ENCODE peak calls at places on chromosome 18, in seven cellular contexts. One of them, this sample, is unnamed. For H3K4me1, the result is how much of the 10 kb centered on the place peaks cover.

GRCh38 chr18:13451661-13452447 is 233.3 kb downstream of the LDLRAD4 start:
- DNase-seq in endothelial cell of umbilical vein: peak
- DNase-seq in heart left ventricle: no peak
- DNase-seq in tibial artery: peak
- DNase-seq in cardiac muscle cell: no peak
- DNase-seq in CD8-positive, alpha-beta T cell: no peak
- DNase-seq in colonic mucosa: no peak
- DNase-seq in this sample: no peak

GRCh38 chr18:25875574-25875973 is 214.8 kb downstream of the SS18 start:
- DNase-seq in endothelial cell of umbilical vein: no peak
- DNase-seq in heart left ventricle: no peak
- DNase-seq in cardiac muscle cell: peak
- DNase-seq in tibial artery: no peak
- DNase-seq in CD8-positive, alpha-beta T cell: no peak
- DNase-seq in colonic mucosa: no peak
- DNase-seq in this sample: no peak

GRCh38 chr18:79884963-79885728 is 66.3 kb downstream of the SLC66A2 start:
- DNase-seq in heart left ventricle: peak
- DNase-seq in cardiac muscle cell: no peak
- DNase-seq in tibial artery: no peak
- DNase-seq in CD8-positive, alpha-beta T cell: no peak
- DNase-seq in colonic mucosa: no peak
- DNase-seq in endothelial cell of umbilical vein: no peak
- DNase-seq in this sample: no peak

GRCh38 chr18:3590096-3590655 is 140.2 kb downstream of the TGIF1 start:
- DNase-seq in endothelial cell of umbilical vein: no peak
- DNase-seq in cardiac muscle cell: no peak
- DNase-seq in heart left ventricle: no peak
- DNase-seq in colonic mucosa: no peak
- DNase-seq in CD8-positive, alpha-beta T cell: no peak
- DNase-seq in tibial artery: no peak
- DNase-seq in this sample: no peak

GRCh38 chr18:22451796-22452195 is 34.1 kb upstream of the CTAGE1 start:
- DNase-seq in heart left ventricle: no peak
- DNase-seq in colonic mucosa: no peak
- DNase-seq in cardiac muscle cell: peak
- DNase-seq in tibial artery: no peak
- DNase-seq in CD8-positive, alpha-beta T cell: no peak
- DNase-seq in endothelial cell of umbilical vein: peak
- DNase-seq in this sample: no peak

GRCh38 chr18:6404834-6405233 is 9.9 kb downstream of the L3MBTL4 start:
- DNase-seq in heart left ventricle: no peak
- DNase-seq in cardiac muscle cell: no peak
- DNase-seq in colonic mucosa: no peak
- DNase-seq in tibial artery: no peak
- DNase-seq in CD8-positive, alpha-beta T cell: no peak
- DNase-seq in endothelial cell of umbilical vein: no peak
- DNase-seq in this sample: no peak

GRCh38 chr18:51108330-51108729 is 78.3 kb downstream of the SMAD4 start:
- DNase-seq in heart left ventricle: no peak
- DNase-seq in CD8-positive, alpha-beta T cell: no peak
- DNase-seq in cardiac muscle cell: no peak
- DNase-seq in colonic mucosa: no peak
- DNase-seq in endothelial cell of umbilical vein: no peak
- DNase-seq in tibial artery: no peak
- DNase-seq in this sample: no peak

GRCh38 chr18:79956276-79956675 is 4.8 kb upstream of the SLC66A2 start:
- DNase-seq in endothelial cell of umbilical vein: no peak
- DNase-seq in colonic mucosa: peak
- DNase-seq in CD8-positive, alpha-beta T cell: no peak
- DNase-seq in cardiac muscle cell: no peak
- DNase-seq in tibial artery: no peak
- DNase-seq in heart left ventricle: no peak
- DNase-seq in this sample: no peak

GRCh38 chr18:2627821-2628276 is 27.7 kb upstream of the SMCHD1 start:
- DNase-seq in colonic mucosa: no peak
- DNase-seq in CD8-positive, alpha-beta T cell: no peak
- DNase-seq in heart left ventricle: no peak
- DNase-seq in cardiac muscle cell: no peak
- DNase-seq in tibial artery: no peak
- DNase-seq in endothelial cell of umbilical vein: no peak
- DNase-seq in this sample: no peak

GRCh38 chr18:56562479-56562878 is 75.9 kb downstream of the TXNL1 start:
- DNase-seq in tibial artery: no peak
- DNase-seq in cardiac muscle cell: no peak
- DNase-seq in endothelial cell of umbilical vein: no peak
- DNase-seq in heart left ventricle: no peak
- DNase-seq in CD8-positive, alpha-beta T cell: no peak
- DNase-seq in colonic mucosa: no peak
- DNase-seq in this sample: no peak

GRCh38 chr18:45801396-45802004 is 24.0 kb upstream of the SIGLEC15 start:
- DNase-seq in heart left ventricle: no peak
- DNase-seq in endothelial cell of umbilical vein: peak
- DNase-seq in cardiac muscle cell: no peak
- DNase-seq in CD8-positive, alpha-beta T cell: no peak
- DNase-seq in tibial artery: no peak
- DNase-seq in colonic mucosa: no peak
- DNase-seq in this sample: no peak

GRCh38 chr18:51135795-51136194 is 61.7 kb downstream of the MEX3C start:
- DNase-seq in CD8-positive, alpha-beta T cell: no peak
- DNase-seq in endothelial cell of umbilical vein: no peak
- DNase-seq in tibial artery: no peak
- DNase-seq in cardiac muscle cell: no peak
- DNase-seq in heart left ventricle: no peak
- DNase-seq in colonic mucosa: no peak
- DNase-seq in this sample: no peak

GRCh38 chr18:71442830-71443229 is 1101.3 kb downstream of the CBLN2 start:
- DNase-seq in cardiac muscle cell: no peak
- DNase-seq in CD8-positive, alpha-beta T cell: no peak
- DNase-seq in colonic mucosa: no peak
- DNase-seq in endothelial cell of umbilical vein: no peak
- DNase-seq in heart left ventricle: no peak
- DNase-seq in tibial artery: no peak
- DNase-seq in this sample: no peak

GRCh38 chr18:3585656-3586509 is 135.9 kb downstream of the TGIF1 start:
- DNase-seq in CD8-positive, alpha-beta T cell: peak
- DNase-seq in colonic mucosa: peak
- DNase-seq in cardiac muscle cell: peak
- DNase-seq in heart left ventricle: peak
- DNase-seq in tibial artery: peak
- DNase-seq in endothelial cell of umbilical vein: peak
- DNase-seq in this sample: peak

GRCh38 chr18:3368193-3368592 is 81.8 kb upstream of the TGIF1 start:
- DNase-seq in cardiac muscle cell: no peak
- DNase-seq in endothelial cell of umbilical vein: no peak
- DNase-seq in CD8-positive, alpha-beta T cell: no peak
- DNase-seq in tibial artery: no peak
- DNase-seq in heart left ventricle: no peak
- DNase-seq in colonic mucosa: no peak
- DNase-seq in this sample: no peak

GRCh38 chr18:46333371-46334199 is 229.4 kb downstream of the HAUS1 start:
- DNase-seq in endothelial cell of umbilical vein: no peak
- DNase-seq in CD8-positive, alpha-beta T cell: no peak
- DNase-seq in heart left ventricle: peak
- DNase-seq in colonic mucosa: no peak
- DNase-seq in tibial artery: peak
- DNase-seq in cardiac muscle cell: peak
- DNase-seq in this sample: peak

GRCh38 chr18:61148322-61148721 is 184.9 kb upstream of the CDH20 start:
- DNase-seq in cardiac muscle cell: no peak
- DNase-seq in endothelial cell of umbilical vein: no peak
- DNase-seq in heart left ventricle: no peak
- DNase-seq in tibial artery: no peak
- DNase-seq in CD8-positive, alpha-beta T cell: no peak
- DNase-seq in colonic mucosa: no peak
- DNase-seq in this sample: no peak

GRCh38 chr18:11981633-11982366 is 493 bp downstream of the IMPA2 start:
- DNase-seq in tibial artery: peak
- DNase-seq in endothelial cell of umbilical vein: peak
- DNase-seq in CD8-positive, alpha-beta T cell: no peak
- DNase-seq in cardiac muscle cell: peak
- DNase-seq in colonic mucosa: peak
- DNase-seq in heart left ventricle: peak
- DNase-seq in this sample: peak

GRCh38 chr18:13436596-13436995 is 218.0 kb downstream of the LDLRAD4 start:
- DNase-seq in CD8-positive, alpha-beta T cell: peak
- DNase-seq in colonic mucosa: no peak
- DNase-seq in cardiac muscle cell: no peak
- DNase-seq in tibial artery: peak
- DNase-seq in heart left ventricle: no peak
- DNase-seq in endothelial cell of umbilical vein: no peak
- DNase-seq in this sample: no peak

GRCh38 chr18:13612111-13612997 is 114.0 kb downstream of the FAM210A start:
- DNase-seq in heart left ventricle: no peak
- DNase-seq in endothelial cell of umbilical vein: no peak
- DNase-seq in colonic mucosa: peak
- DNase-seq in tibial artery: no peak
- DNase-seq in CD8-positive, alpha-beta T cell: peak
- DNase-seq in cardiac muscle cell: no peak
- DNase-seq in this sample: no peak

GRCh38 chr18:28176933-28177827 is at the start of gene CDH2:
- DNase-seq in heart left ventricle: peak
- DNase-seq in endothelial cell of umbilical vein: peak
- DNase-seq in colonic mucosa: no peak
- DNase-seq in tibial artery: no peak
- DNase-seq in CD8-positive, alpha-beta T cell: no peak
- DNase-seq in cardiac muscle cell: peak
- DNase-seq in this sample: peak

GRCh38 chr18:79579807-79580480 is 99.7 kb upstream of the CTDP1 start:
- DNase-seq in tibial artery: peak
- DNase-seq in cardiac muscle cell: no peak
- DNase-seq in CD8-positive, alpha-beta T cell: no peak
- DNase-seq in heart left ventricle: no peak
- DNase-seq in colonic mucosa: no peak
- DNase-seq in endothelial cell of umbilical vein: no peak
- DNase-seq in this sample: no peak

GRCh38 chr18:78607221-78607620 is 372.4 kb upstream of the SALL3 start:
- DNase-seq in tibial artery: no peak
- DNase-seq in colonic mucosa: no peak
- DNase-seq in heart left ventricle: no peak
- DNase-seq in endothelial cell of umbilical vein: no peak
- DNase-seq in cardiac muscle cell: no peak
- DNase-seq in CD8-positive, alpha-beta T cell: no peak
- DNase-seq in this sample: no peak

DNA sequence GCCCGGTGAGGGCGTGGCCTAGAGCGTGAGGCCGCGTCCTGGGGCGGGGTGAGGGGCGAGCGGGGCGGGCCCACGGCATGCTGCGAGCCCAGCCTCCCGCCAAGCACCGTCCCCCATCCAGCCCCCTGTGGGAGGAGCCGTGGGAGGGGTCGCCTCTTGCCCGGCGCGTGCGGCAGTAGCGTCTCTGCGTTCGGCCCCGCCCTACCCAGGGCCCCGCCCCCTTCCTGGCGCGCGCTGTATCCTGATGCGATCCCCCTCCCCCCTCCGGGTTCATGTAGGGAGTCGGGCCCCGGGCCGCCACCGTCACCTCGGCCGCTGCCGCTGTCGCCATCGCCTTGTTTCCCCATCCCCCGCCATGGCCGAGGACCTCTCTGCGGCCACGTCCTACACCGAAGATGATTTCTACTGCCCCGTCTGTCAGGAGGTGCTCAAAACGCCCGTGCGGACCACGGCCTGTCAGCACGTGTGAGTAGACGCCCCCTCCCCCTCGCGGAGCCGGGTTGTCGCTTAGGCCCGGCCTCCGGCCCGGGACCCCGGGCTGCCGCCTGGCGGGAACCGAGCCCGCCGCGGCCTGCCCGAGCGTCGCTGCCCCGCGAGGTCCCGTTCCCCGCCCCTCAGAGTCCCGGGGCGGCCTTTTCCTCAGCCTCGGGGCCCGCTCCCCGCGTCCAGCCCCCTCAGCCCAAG is 890 bp downstream of the RNF138 start:
- DNase-seq in colonic mucosa: peak
- DNase-seq in tibial artery: peak
- DNase-seq in cardiac muscle cell: peak
- DNase-seq in endothelial cell of umbilical vein: peak
- DNase-seq in CD8-positive, alpha-beta T cell: peak
- DNase-seq in heart left ventricle: peak
- DNase-seq in this sample: peak
- TF ChIP-seq CTCF in colonic mucosa: no peak
- TF ChIP-seq CTCF in tibial artery: no peak
- TF ChIP-seq CTCF in cardiac muscle cell: no peak
- TF ChIP-seq CTCF in endothelial cell of umbilical vein: no peak
- TF ChIP-seq CTCF in CD8-positive, alpha-beta T cell: no peak
- TF ChIP-seq CTCF in heart left ventricle: no peak
- TF ChIP-seq CTCF in this sample: peak

DNA sequence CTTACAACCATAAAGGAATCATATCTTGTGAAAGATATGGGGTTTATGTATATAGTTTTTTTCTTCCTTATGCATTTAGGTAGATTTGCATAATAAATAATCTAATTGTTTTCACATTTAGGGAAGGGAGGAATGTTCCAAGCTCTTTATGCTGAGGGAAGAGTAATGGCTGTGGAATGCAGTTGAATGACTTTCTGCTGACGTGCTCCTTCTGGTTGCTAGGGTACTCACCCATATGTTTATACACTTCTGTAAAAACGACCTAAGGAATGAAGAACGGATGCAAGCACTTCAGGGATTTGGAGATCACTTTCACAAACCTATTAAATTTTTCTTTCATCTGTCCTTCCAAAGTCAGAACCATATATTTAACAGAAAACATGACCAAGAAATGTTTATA is 29.2 kb upstream of the PPP4R1 start:
- DNase-seq in endothelial cell of umbilical vein: peak
- DNase-seq in cardiac muscle cell: peak
- DNase-seq in tibial artery: no peak
- DNase-seq in CD8-positive, alpha-beta T cell: no peak
- DNase-seq in colonic mucosa: no peak
- DNase-seq in heart left ventricle: peak
- DNase-seq in this sample: no peak
- H3K4me3 ChIP-seq in endothelial cell of umbilical vein: no peak
- H3K4me3 ChIP-seq in cardiac muscle cell: no peak
- H3K4me3 ChIP-seq in tibial artery: no peak
- H3K4me3 ChIP-seq in CD8-positive, alpha-beta T cell: no peak
- H3K4me3 ChIP-seq in colonic mucosa: no peak
- H3K4me3 ChIP-seq in heart left ventricle: no peak
- H3K4me3 ChIP-seq in this sample: no peak

GRCh38 chr18:62529597-62529996 is 6.8 kb downstream of the ZCCHC2 start:
- DNase-seq in tibial artery: no peak
- DNase-seq in endothelial cell of umbilical vein: no peak
- DNase-seq in CD8-positive, alpha-beta T cell: no peak
- DNase-seq in colonic mucosa: no peak
- DNase-seq in heart left ventricle: no peak
- DNase-seq in cardiac muscle cell: no peak
- DNase-seq in this sample: no peak
- H3K4me1 ChIP-seq in tibial artery: half or more
- H3K4me1 ChIP-seq in endothelial cell of umbilical vein: under half
- H3K4me1 ChIP-seq in CD8-positive, alpha-beta T cell: under half
- H3K4me1 ChIP-seq in colonic mucosa: under half
- H3K4me1 ChIP-seq in heart left ventricle: under half
- H3K4me1 ChIP-seq in cardiac muscle cell: under half
- H3K4me1 ChIP-seq in this sample: half or more

DNA sequence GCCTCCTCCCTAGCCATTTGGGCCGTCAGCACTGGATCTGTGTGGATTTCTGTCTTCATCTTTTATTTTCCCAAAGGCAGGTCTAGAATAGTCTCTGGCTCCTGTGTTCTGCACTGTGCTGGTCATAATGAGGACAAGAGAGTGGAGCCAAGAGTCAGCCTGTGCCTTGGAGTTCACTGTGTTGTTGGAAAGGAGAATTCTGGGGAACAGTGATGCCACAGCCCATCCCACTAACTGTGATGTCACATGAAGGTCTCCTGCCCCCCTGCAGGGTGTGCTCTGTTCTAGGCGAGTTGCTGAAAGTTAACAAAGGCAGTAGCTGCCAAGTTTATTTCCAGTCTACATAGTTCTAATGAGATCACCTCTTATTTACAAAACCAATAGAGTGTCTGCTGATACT is 248.5 kb downstream of the TPGS2 start:
- DNase-seq in colonic mucosa: no peak
- DNase-seq in endothelial cell of umbilical vein: no peak
- DNase-seq in CD8-positive, alpha-beta T cell: no peak
- DNase-seq in tibial artery: peak
- DNase-seq in heart left ventricle: peak
- DNase-seq in cardiac muscle cell: no peak
- DNase-seq in this sample: peak
- TF ChIP-seq CTCF in colonic mucosa: no peak
- TF ChIP-seq CTCF in endothelial cell of umbilical vein: no peak
- TF ChIP-seq CTCF in CD8-positive, alpha-beta T cell: no peak
- TF ChIP-seq CTCF in tibial artery: no peak
- TF ChIP-seq CTCF in heart left ventricle: no peak
- TF ChIP-seq CTCF in cardiac muscle cell: peak
- TF ChIP-seq CTCF in this sample: peak

This sample was measured in left ventricle myocardium inferior.